ENCODE peak calls at places on chromosomes 6 and 20, in four cellular contexts. One of them, this sample, is unnamed.

GRCh38 chr6:19838442-19839236 is 1.5 kb downstream of the ID4 start:
- DNase-seq in K562: no peak
- DNase-seq in SK-N-SH: peak
- DNase-seq in WTC11: peak
- DNase-seq in this sample: no peak

GRCh38 chr6:53112871-53113270 is 35.8 kb downstream of the GCM1 start:
- DNase-seq in K562: no peak
- DNase-seq in WTC11: no peak
- DNase-seq in SK-N-SH: no peak
- DNase-seq in this sample: no peak

GRCh38 chr20:44021900-44022299 is 107.2 kb downstream of the TOX2 start:
- DNase-seq in K562: no peak
- DNase-seq in SK-N-SH: no peak
- DNase-seq in WTC11: no peak
- DNase-seq in this sample: no peak

GRCh38 chr20:47273591-47274235 is 82.8 kb downstream of the ZMYND8 start:
- DNase-seq in K562: no peak
- DNase-seq in WTC11: no peak
- DNase-seq in SK-N-SH: no peak
- DNase-seq in this sample: no peak

GRCh38 chr6:168093634-168094033 is 14.6 kb upstream of the FRMD1 start:
- DNase-seq in SK-N-SH: peak
- DNase-seq in WTC11: no peak
- DNase-seq in K562: no peak
- DNase-seq in this sample: no peak

GRCh38 chr6:157282279-157282678 is 41.0 kb downstream of the TMEM242 start:
- DNase-seq in K562: no peak
- DNase-seq in SK-N-SH: no peak
- DNase-seq in WTC11: no peak
- DNase-seq in this sample: no peak

GRCh38 chr6:73079611-73079955 is 145.7 kb downstream of the KHDC1L start:
- DNase-seq in WTC11: no peak
- DNase-seq in SK-N-SH: no peak
- DNase-seq in K562: no peak
- DNase-seq in this sample: no peak

GRCh38 chr6:78589426-78589825 is 277.9 kb upstream of the IRAK1BP1 start:
- DNase-seq in K562: no peak
- DNase-seq in WTC11: no peak
- DNase-seq in SK-N-SH: no peak
- DNase-seq in this sample: no peak

GRCh38 chr6:132898376-132898775 is 84.0 kb downstream of the RPS12 start:
- DNase-seq in SK-N-SH: no peak
- DNase-seq in WTC11: no peak
- DNase-seq in K562: no peak
- DNase-seq in this sample: no peak

GRCh38 chr6:170529839-170530520 is 23.1 kb downstream of the PSMB1 start:
- DNase-seq in WTC11: peak
- DNase-seq in SK-N-SH: peak
- DNase-seq in K562: peak
- DNase-seq in this sample: peak

GRCh38 chr20:10501377-10501776 is 66.3 kb downstream of the SLX4IP start:
- DNase-seq in K562: peak
- DNase-seq in SK-N-SH: no peak
- DNase-seq in WTC11: no peak
- DNase-seq in this sample: no peak

GRCh38 chr20:23454816-23455215 is 2.1 kb upstream of the CST11 start:
- DNase-seq in SK-N-SH: no peak
- DNase-seq in WTC11: no peak
- DNase-seq in K562: no peak
- DNase-seq in this sample: no peak

GRCh38 chr20:59765599-59766177 is 161.3 kb downstream of the PHACTR3 start:
- DNase-seq in WTC11: peak
- DNase-seq in K562: peak
- DNase-seq in SK-N-SH: no peak
- DNase-seq in this sample: no peak

GRCh38 chr6:157867155-157867559 is 44.1 kb downstream of the SNX9 start:
- DNase-seq in SK-N-SH: no peak
- DNase-seq in WTC11: no peak
- DNase-seq in K562: peak
- DNase-seq in this sample: no peak

GRCh38 chr6:161639772-161640171 is 365.9 kb upstream of the AGPAT4 start:
- DNase-seq in SK-N-SH: no peak
- DNase-seq in K562: no peak
- DNase-seq in WTC11: no peak
- DNase-seq in this sample: no peak

GRCh38 chr20:61896058-61896961 is 169.4 kb downstream of the TAF4 start:
- DNase-seq in K562: peak
- DNase-seq in SK-N-SH: peak
- DNase-seq in WTC11: peak
- DNase-seq in this sample: no peak

GRCh38 chr6:56101141-56101553 is 146.2 kb downstream of the COL21A1 start:
- DNase-seq in SK-N-SH: no peak
- DNase-seq in WTC11: no peak
- DNase-seq in K562: no peak
- DNase-seq in this sample: no peak

GRCh38 chr6:108174371-108175175 is 8.8 kb downstream of the NR2E1 start:
- DNase-seq in K562: no peak
- DNase-seq in SK-N-SH: peak
- DNase-seq in WTC11: peak
- DNase-seq in this sample: no peak

GRCh38 chr6:137872071-137872470 is 5.0 kb downstream of the TNFAIP3 start:
- DNase-seq in WTC11: no peak
- DNase-seq in K562: no peak
- DNase-seq in SK-N-SH: no peak
- DNase-seq in this sample: no peak

GRCh38 chr6:55643868-55644267 is 64.9 kb upstream of the HMGCLL1 start:
- DNase-seq in K562: no peak
- DNase-seq in SK-N-SH: no peak
- DNase-seq in WTC11: no peak
- DNase-seq in this sample: no peak

GRCh38 chr6:51855310-51856082 is 231.9 kb downstream of the PKHD1 start:
- DNase-seq in SK-N-SH: peak
- DNase-seq in WTC11: peak
- DNase-seq in K562: peak
- DNase-seq in this sample: peak

GRCh38 chr6:52539607-52540006 is 37.3 kb downstream of the TRAM2 start:
- DNase-seq in WTC11: no peak
- DNase-seq in SK-N-SH: no peak
- DNase-seq in K562: peak
- DNase-seq in this sample: no peak

GRCh38 chr20:60298647-60299046 is 340.4 kb downstream of the CDH26 start:
- DNase-seq in WTC11: no peak
- DNase-seq in K562: no peak
- DNase-seq in SK-N-SH: no peak
- DNase-seq in this sample: no peak

GRCh38 chr6:100472674-100473073 is 8.0 kb upstream of the SIM1 start:
- DNase-seq in SK-N-SH: no peak
- DNase-seq in WTC11: no peak
- DNase-seq in K562: no peak
- DNase-seq in this sample: peak

GRCh38 chr6:167683028-167683862 is 143.5 kb upstream of the AFDN start:
- DNase-seq in K562: no peak
- DNase-seq in SK-N-SH: no peak
- DNase-seq in WTC11: no peak
- DNase-seq in this sample: no peak

GRCh38 chr6:83258517-83258916 is 65.4 kb downstream of the RWDD2A start:
- DNase-seq in SK-N-SH: no peak
- DNase-seq in K562: no peak
- DNase-seq in WTC11: no peak
- DNase-seq in this sample: no peak

GRCh38 chr20:60242836-60243520 is 284.8 kb downstream of the CDH26 start:
- DNase-seq in K562: no peak
- DNase-seq in WTC11: no peak
- DNase-seq in SK-N-SH: no peak
- DNase-seq in this sample: no peak

GRCh38 chr20:20411382-20411781 is 43.5 kb downstream of the INSM1 start:
- DNase-seq in K562: no peak
- DNase-seq in SK-N-SH: no peak
- DNase-seq in WTC11: no peak
- DNase-seq in this sample: no peak

GRCh38 chr6:1724124-1724523 is 114.4 kb downstream of the FOXC1 start:
- DNase-seq in SK-N-SH: no peak
- DNase-seq in WTC11: no peak
- DNase-seq in K562: no peak
- DNase-seq in this sample: no peak

GRCh38 chr6:162710438-162710837 is 17.1 kb downstream of the PRKN start:
- DNase-seq in K562: no peak
- DNase-seq in WTC11: no peak
- DNase-seq in SK-N-SH: no peak
- DNase-seq in this sample: no peak

GRCh38 chr20:62019881-62020492 is 45.7 kb downstream of the TAF4 start:
- DNase-seq in WTC11: no peak
- DNase-seq in K562: no peak
- DNase-seq in SK-N-SH: peak
- DNase-seq in this sample: no peak

GRCh38 chr6:121971886-121972285 is 427.6 kb upstream of the HSF2 start:
- DNase-seq in K562: no peak
- DNase-seq in WTC11: no peak
- DNase-seq in SK-N-SH: no peak
- DNase-seq in this sample: no peak

GRCh38 chr20:37838769-37839431 is 64.0 kb upstream of the VSTM2L start:
- DNase-seq in WTC11: no peak
- DNase-seq in SK-N-SH: no peak
- DNase-seq in K562: no peak
- DNase-seq in this sample: no peak

GRCh38 chr20:37841389-37841788 is 61.5 kb upstream of the VSTM2L start:
- DNase-seq in K562: no peak
- DNase-seq in WTC11: no peak
- DNase-seq in SK-N-SH: no peak
- DNase-seq in this sample: no peak

GRCh38 chr20:37837934-37838333 is 65.0 kb upstream of the VSTM2L start:
- DNase-seq in WTC11: no peak
- DNase-seq in SK-N-SH: peak
- DNase-seq in K562: no peak
- DNase-seq in this sample: no peak

GRCh38 chr20:37836926-37837325 is 66.0 kb upstream of the VSTM2L start:
- DNase-seq in K562: no peak
- DNase-seq in SK-N-SH: no peak
- DNase-seq in WTC11: no peak
- DNase-seq in this sample: no peak

GRCh38 chr20:37839432-37839827 is 63.5 kb upstream of the VSTM2L start:
- DNase-seq in WTC11: no peak
- DNase-seq in K562: no peak
- DNase-seq in SK-N-SH: no peak
- DNase-seq in this sample: no peak
- TF ChIP-seq USF1 in WTC11: no peak
- TF ChIP-seq USF1 in K562: no peak
- TF ChIP-seq USF1 in SK-N-SH: no peak
- TF ChIP-seq USF1 in this sample: no peak

DNA sequence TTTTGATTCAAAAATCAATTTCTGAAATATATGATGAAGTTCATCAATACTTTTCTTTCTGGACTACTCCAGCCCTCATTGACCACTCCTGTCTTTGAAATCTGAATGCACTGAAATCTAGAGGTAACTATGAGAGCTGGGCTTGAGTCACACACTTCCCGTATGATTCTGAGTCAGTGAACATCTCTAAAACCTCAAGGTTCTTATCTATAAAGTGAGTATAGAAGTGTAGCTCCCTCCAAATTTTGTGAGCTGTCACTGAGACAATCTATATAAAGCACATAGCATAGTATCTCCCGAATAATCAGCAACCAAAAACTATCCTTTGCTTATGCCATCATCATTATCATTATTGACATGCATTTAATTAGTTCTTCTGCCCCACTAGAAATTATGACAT is 182.4 kb downstream of the TSHZ2 start:
- DNase-seq in WTC11: no peak
- DNase-seq in SK-N-SH: no peak
- DNase-seq in K562: peak
- DNase-seq in this sample: no peak
- TF ChIP-seq USF1 in WTC11: no peak
- TF ChIP-seq USF1 in SK-N-SH: no peak
- TF ChIP-seq USF1 in K562: no peak
- TF ChIP-seq USF1 in this sample: no peak

GRCh38 chr6:22383016-22383415 is 86.2 kb upstream of the PRL start:
- DNase-seq in WTC11: no peak
- DNase-seq in K562: no peak
- DNase-seq in SK-N-SH: no peak
- DNase-seq in this sample: no peak
- TF ChIP-seq USF1 in WTC11: no peak
- TF ChIP-seq USF1 in K562: no peak
- TF ChIP-seq USF1 in SK-N-SH: no peak
- TF ChIP-seq USF1 in this sample: no peak

DNA sequence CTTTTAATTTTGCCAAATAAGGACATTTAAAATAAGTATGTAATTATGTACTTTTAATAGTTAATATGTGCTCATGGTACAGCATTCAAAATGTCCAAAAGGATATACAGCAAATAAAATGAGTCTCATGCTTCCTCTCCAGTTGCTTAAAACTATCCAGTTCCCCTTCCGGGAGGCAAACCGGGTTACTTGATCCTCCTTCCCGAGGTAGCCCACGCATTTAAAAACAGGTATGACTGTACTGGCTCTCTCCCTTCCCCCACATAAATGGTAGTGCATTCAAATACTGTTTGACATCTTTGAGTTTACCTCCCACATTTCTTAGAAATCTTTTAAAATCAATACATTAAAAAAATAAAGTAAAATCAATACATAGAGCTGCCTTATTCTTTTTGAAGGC is 66.4 kb downstream of the PHF20 start:
- DNase-seq in WTC11: no peak
- DNase-seq in K562: no peak
- DNase-seq in SK-N-SH: no peak
- DNase-seq in this sample: no peak
- TF ChIP-seq USF1 in WTC11: no peak
- TF ChIP-seq USF1 in K562: no peak
- TF ChIP-seq USF1 in SK-N-SH: no peak
- TF ChIP-seq USF1 in this sample: no peak

GRCh38 chr6:54431466-54431865 is 123.2 kb downstream of the TINAG start:
- DNase-seq in SK-N-SH: no peak
- DNase-seq in K562: no peak
- DNase-seq in WTC11: no peak
- DNase-seq in this sample: no peak
- TF ChIP-seq USF1 in SK-N-SH: no peak
- TF ChIP-seq USF1 in K562: no peak
- TF ChIP-seq USF1 in WTC11: no peak
- TF ChIP-seq USF1 in this sample: no peak

DNA sequence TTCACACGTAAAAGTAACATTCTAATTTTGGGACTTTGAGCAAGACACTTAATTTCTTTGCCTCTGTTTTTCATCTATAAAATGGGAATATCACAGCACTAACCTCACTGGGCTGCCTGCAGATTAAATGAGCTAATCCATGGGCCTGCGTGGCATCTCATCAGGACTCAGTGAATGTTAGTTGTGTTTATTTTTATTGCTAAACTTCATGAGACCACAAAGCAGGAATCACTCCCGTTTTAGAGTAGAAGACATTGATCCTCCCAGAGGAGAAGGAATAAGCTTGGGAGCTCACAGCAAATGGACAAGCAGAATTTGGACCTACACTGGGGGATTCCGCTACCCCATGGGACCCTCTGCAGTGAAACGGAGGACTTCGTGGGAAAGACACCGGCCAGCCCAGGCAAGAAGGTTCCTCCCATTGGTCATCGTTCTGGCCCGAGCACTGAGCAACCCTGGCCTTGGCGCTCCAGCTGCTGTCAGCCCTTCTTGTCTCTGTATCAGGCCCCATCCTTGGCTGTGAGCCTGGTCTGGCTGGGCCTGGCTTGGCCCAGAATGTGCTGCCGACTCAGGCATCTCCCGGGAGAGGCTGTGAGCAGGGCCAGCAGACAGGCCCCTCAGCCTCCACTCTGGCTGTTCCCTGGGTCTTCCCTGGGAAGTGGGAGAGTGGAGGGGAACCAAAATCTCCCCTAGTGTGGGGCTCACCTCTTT is 79.8 kb downstream of the NFATC2 start:
- DNase-seq in K562: no peak
- DNase-seq in WTC11: no peak
- DNase-seq in SK-N-SH: peak
- DNase-seq in this sample: no peak
- TF ChIP-seq USF1 in K562: no peak
- TF ChIP-seq USF1 in WTC11: no peak
- TF ChIP-seq USF1 in SK-N-SH: no peak
- TF ChIP-seq USF1 in this sample: no peak

This sample was measured in GM12878.